ENCODE peak calls at places on chromosomes 4 and X, in four cellular contexts. One of them, this sample, is unnamed.

GRCh38 chr4:184471872-184472539 is 2.3 kb downstream of the IRF2 start:
- DNase-seq in T-helper 1 cell: no peak
- DNase-seq in AG09319: no peak
- DNase-seq in cardiac septum: no peak
- DNase-seq in this sample: no peak

GRCh38 chr4:1632109-1633104 is 51.7 kb downstream of the FAM53A start:
- DNase-seq in T-helper 1 cell: no peak
- DNase-seq in AG09319: no peak
- DNase-seq in cardiac septum: no peak
- DNase-seq in this sample: no peak

GRCh38 chr4:145177906-145178538 is 2.4 kb downstream of the OTUD4 start:
- DNase-seq in T-helper 1 cell: no peak
- DNase-seq in AG09319: no peak
- DNase-seq in cardiac septum: no peak
- DNase-seq in this sample: no peak

GRCh38 chrX:79366888-79367749 is at the start of gene ITM2A:
- DNase-seq in T-helper 1 cell: peak
- DNase-seq in AG09319: no peak
- DNase-seq in cardiac septum: peak
- DNase-seq in this sample: peak

GRCh38 chr4:95124906-95125504 is 367.2 kb downstream of the BMPR1B start:
- DNase-seq in T-helper 1 cell: no peak
- DNase-seq in AG09319: peak
- DNase-seq in cardiac septum: no peak
- DNase-seq in this sample: no peak

GRCh38 chr4:140138428-140138827 is 15.6 kb downstream of the MAML3 start:
- DNase-seq in T-helper 1 cell: no peak
- DNase-seq in AG09319: no peak
- DNase-seq in cardiac septum: no peak
- DNase-seq in this sample: no peak

GRCh38 chrX:41922694-41923171 is 621 bp downstream of the CASK start:
- DNase-seq in T-helper 1 cell: peak
- DNase-seq in AG09319: no peak
- DNase-seq in cardiac septum: peak
- DNase-seq in this sample: peak

GRCh38 chr4:158809611-158810486 is 41.0 kb downstream of the FNIP2 start:
- DNase-seq in T-helper 1 cell: no peak
- DNase-seq in AG09319: no peak
- DNase-seq in cardiac septum: no peak
- DNase-seq in this sample: no peak

GRCh38 chrX:46978341-46979291 is 66.4 kb downstream of the JADE3 start:
- DNase-seq in T-helper 1 cell: peak
- DNase-seq in AG09319: peak
- DNase-seq in cardiac septum: peak
- DNase-seq in this sample: peak

GRCh38 chr4:74365761-74366160 is 816 bp downstream of the EREG start:
- DNase-seq in T-helper 1 cell: no peak
- DNase-seq in AG09319: no peak
- DNase-seq in cardiac septum: no peak
- DNase-seq in this sample: peak

GRCh38 chrX:141158084-141158483 is 18.8 kb downstream of the LDOC1 start:
- DNase-seq in T-helper 1 cell: no peak
- DNase-seq in AG09319: no peak
- DNase-seq in cardiac septum: no peak
- DNase-seq in this sample: no peak

GRCh38 chr4:168773388-168774195 is 236.5 kb downstream of the CBR4 start:
- DNase-seq in T-helper 1 cell: no peak
- DNase-seq in AG09319: no peak
- DNase-seq in cardiac septum: no peak
- DNase-seq in this sample: no peak

GRCh38 chrX:70168238-70169188 is 8.8 kb upstream of the DGAT2L6 start:
- DNase-seq in T-helper 1 cell: no peak
- DNase-seq in AG09319: peak
- DNase-seq in cardiac septum: no peak
- DNase-seq in this sample: no peak

GRCh38 chrX:74421181-74422028 is at the start of gene SLC16A2:
- DNase-seq in T-helper 1 cell: no peak
- DNase-seq in AG09319: peak
- DNase-seq in cardiac septum: peak
- DNase-seq in this sample: peak

GRCh38 chr4:2901186-2901585 is 57.5 kb downstream of the ADD1 start:
- DNase-seq in T-helper 1 cell: no peak
- DNase-seq in AG09319: no peak
- DNase-seq in cardiac septum: no peak
- DNase-seq in this sample: no peak